ENCODE peak calls at places on chromosomes 11 and 22, in five cellular contexts. H is CD8-positive, alpha-beta memory T cell; A is upper lobe of left lung; L is tibial artery; Z is left ventricle myocardium inferior. B is an unnamed sample.

GRCh38 chr22:29801153-29801552 is 34.0 kb downstream of the UQCR10 start:
- DNase-seq in A (peak), Z (no peak), H (no peak), L (no peak), B (no peak)

GRCh38 chr22:50444663-50445062 is 30.2 kb downstream of the SBF1 start:
- DNase-seq in L (no peak), H (no peak), Z (no peak), A (peak), B (no peak)

GRCh38 chr11:67577951-67578350 is 5.7 kb upstream of the GSTP1 start:
- DNase-seq in A (no peak), L (no peak), Z (no peak), H (no peak), B (no peak)

GRCh38 chr22:20008221-20008995 is 8.2 kb downstream of the ARVCF start:
- DNase-seq in L (peak), H (no peak), A (no peak), Z (no peak), B (no peak)

GRCh38 chr11:29343465-29344333 is 673.1 kb downstream of the KCNA4 start:
- DNase-seq in Z (peak), H (no peak), A (peak), L (no peak), B (peak)

GRCh38 chr11:61725632-61726280 is 26.7 kb upstream of the MYRF start:
- DNase-seq in A (no peak), H (no peak), Z (no peak), L (no peak), B (no peak)

GRCh38 chr11:63709336-63709735 is 28.0 kb downstream of the RTN3 start:
- DNase-seq in H (no peak), A (no peak), L (no peak), Z (no peak), B (no peak)

GRCh38 chr11:132187391-132187790 is 817.0 kb downstream of the NTM start:
- DNase-seq in Z (no peak), L (no peak), A (no peak), H (no peak), B (no peak)

GRCh38 chr22:24230911-24231656 is 13.8 kb downstream of the GGT5 start:
- DNase-seq in Z (peak), L (peak), A (peak), H (peak), B (peak)

GRCh38 chr22:23580586-23581251 is 629 bp upstream of the IGLL1 start:
- DNase-seq in H (no peak), L (no peak), Z (no peak), A (no peak), B (peak)

DNA sequence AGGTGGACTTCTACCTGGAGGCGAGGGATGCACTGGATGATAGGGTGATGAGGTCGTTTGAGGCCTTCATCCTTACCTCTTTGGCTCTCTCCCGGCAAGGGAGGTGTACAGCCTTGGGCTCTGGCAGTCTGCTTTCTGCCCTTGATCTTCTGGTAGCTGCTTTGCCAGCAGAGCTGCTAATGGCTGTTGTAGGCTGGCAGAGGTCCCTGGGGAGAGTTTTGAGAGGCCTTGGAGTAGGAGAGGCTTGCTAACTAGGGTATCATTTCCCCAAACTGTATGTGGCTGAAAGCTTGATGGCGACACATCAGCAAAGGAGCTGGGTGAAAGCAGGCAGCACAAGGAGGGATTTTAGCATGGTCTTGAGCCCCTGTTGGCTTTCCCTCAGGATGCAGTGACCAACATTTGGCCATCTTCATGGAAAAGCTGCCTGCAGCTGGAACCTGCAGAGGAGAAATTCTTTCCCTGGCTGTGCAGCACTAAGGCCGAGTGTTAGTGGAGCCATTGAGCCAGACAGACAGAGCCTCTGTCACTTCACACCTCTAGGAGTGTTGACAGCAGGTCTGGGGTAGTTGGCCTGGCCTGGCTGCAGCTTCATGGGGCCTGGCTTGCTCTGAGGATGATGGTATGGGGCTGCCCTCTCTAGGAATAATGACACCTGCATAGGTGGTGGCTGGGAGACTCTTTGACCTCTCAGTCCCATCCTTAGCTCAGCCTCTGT is 3.5 kb upstream of the AMPD3 start:
- DNase-seq in A (no peak), H (no peak), L (no peak), Z (no peak), B (peak)
- H3K4me3 ChIP-seq in A (no peak), H (peak), L (peak), Z (peak), B (peak)

DNA sequence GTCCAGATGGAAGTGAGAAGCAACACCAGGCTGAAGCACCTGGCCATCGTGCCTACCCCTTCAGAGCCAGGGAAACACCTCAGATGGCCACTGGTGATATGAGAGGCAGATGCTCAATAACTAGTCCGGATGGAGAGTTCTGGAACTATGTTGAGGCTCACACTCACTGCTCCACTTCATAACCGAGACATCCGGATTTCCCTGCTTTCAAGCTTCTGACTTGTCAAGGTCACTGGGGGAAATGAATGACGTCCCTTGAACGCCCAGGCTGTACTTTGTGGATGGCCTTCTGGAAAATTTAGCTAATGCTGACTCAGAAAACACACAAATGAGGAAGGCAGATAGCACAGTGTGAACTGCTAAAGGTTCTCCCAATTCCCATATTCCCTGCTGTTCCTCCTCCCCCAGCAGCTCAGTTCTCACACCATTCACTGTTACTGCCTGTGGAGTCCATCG is at the start of gene LYVE1:
- DNase-seq in A (no peak), H (no peak), L (peak), Z (no peak), B (no peak)
- H3K4me3 ChIP-seq in A (no peak), H (no peak), L (peak), Z (peak), B (no peak)

DNA sequence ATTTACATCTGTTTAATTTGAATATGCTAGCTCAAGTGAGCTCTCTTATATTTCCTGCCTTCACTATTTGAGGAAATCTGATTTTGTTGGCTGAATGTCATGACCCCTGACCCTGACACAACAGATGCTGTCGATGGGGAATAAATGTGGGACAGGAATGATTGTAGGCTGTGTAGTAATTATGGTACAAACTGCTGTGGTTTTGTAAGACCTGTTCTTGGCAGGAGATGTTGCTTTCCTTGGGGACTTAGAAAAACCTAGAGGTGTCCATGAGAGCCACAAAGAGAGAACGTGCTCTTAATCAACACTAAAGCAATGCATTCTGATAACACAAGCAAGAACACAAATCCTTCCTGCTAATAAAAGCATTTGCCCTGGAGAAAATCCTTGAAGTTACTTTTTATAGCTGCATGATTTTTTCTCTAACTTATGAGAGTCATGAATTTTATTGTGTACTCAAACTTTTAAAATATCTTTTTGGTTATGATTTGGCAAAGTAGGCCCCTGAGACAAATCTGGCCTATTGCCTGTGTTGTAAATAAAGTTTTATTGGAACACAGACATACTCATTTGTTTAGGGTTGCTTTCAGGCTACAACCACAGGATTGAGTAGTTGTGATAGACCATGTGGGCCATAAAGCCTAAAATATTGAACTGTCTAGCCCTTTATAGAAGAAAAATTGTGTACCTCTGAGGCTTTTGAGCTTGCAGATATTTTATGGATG is 90.2 kb downstream of the DDX10 start:
- DNase-seq in H (no peak), A (no peak), L (no peak), Z (no peak), B (no peak)
- H3K4me3 ChIP-seq in H (no peak), A (no peak), L (no peak), Z (no peak), B (no peak)

GRCh38 chr11:65778901-65779668 is 1.7 kb downstream of the AP5B1 start:
- DNase-seq in A (no peak), L (peak), H (no peak), Z (no peak), B (no peak)

GRCh38 chr11:65778431-65778900 is 2.3 kb downstream of the AP5B1 start:
- DNase-seq in H (no peak), L (peak), Z (no peak), A (no peak), B (no peak)

GRCh38 chr11:65780770-65781151 is at the start of gene AP5B1:
- DNase-seq in L (peak), Z (peak), H (peak), A (peak), B (peak)

GRCh38 chr11:65779919-65780769 is 632 bp downstream of the AP5B1 start:
- DNase-seq in H (peak), A (peak), Z (peak), L (peak), B (peak)

DNA sequence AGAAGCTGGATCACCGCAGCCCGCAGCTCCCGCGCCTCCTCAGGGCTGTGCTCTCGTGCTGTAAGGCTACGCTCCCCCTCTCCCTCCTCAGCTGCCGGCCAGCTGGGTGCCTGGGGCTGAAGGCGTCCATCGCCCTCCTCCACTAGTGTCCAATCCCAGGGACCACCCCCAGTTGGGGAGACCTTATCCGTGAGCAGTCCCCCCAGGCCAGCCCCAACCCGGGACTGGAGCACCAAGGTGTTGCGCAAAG is 1.2 kb downstream of the AP5B1 start:
- DNase-seq in L (no peak), A (no peak), H (no peak), Z (no peak), B (no peak)
- H3K4me3 ChIP-seq in L (peak), A (peak), H (peak), Z (peak), B (peak)

DNA sequence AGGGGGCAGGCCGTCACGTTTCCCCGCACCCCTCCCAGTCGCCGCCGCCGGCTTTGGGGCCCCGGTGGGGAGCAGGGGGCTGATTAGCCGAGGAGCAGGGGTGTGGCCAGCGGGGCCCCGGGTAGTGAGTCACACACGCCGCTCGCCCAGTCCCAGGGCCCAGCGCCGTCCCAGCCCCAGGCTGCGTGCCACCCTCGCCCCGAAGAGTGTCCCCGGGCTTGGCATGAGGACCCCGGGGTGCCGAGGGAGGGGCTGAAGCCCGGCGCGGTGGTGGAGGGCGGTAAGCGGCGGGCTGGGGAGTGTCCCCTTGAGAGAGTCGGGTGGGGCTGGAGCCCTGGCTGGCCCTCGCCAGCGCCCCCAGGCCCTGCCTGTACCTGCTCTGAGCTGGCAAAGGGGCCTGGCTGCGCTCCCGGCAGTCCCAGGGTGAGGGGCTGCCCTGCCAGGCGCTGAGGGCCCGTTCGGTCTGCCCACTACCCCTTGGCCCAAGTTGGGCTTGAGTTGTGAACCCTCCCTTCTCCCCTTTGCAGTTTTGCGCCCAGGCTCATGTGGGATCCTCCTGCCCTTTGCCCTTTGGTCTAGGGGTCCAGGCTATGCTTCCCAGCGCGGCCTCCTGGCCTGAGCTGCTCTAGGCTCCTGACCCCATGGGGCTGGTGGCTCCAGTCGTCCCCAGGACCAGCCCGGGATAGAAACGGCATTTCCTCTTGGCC is 34.6 kb downstream of the PRDM11 start:
- DNase-seq in A (peak), Z (peak), H (peak), L (peak), B (peak)
- H3K4me3 ChIP-seq in A (peak), Z (peak), H (no peak), L (peak), B (peak)

DNA sequence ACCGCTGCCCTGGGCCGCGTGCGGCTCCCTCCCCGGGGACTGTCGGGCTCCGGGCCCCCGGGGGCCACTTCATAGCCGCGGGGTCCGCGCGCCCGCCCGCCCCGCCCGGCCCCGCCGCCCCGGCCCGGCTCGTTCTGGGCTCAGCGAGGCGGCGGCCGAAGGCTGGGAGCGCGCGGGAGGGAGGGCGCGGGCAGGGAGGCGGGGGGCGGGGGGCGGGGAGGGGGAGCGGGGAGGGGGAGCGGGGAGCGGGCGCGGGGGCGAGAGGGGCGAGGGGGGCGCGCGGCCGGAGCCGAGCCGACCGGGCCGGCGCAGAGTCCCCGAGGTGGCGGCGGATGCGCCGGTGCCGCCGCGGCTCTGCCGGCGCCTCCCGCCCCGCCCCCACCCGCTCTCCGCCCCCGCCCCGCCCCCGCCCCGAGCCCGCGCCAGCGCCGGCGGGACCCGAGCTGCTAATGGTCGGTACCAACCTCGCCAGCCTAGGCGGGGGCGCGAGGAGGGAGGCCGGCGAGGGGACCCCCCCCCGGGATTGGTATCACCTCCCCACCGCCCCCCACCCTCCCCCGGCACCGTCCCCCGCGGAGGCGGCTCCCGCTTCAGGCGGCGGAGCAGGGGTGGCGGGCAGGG is at the start of gene B3GAT1:
- DNase-seq in Z (no peak), A (no peak), H (no peak), L (no peak), B (no peak)
- H3K4me3 ChIP-seq in Z (peak), A (peak), H (peak), L (peak), B (no peak)

GRCh38 chr11:8061555-8062428 is 19.2 kb upstream of the TUB start:
- DNase-seq in Z (no peak), A (no peak), H (no peak), L (no peak), B (no peak)

GRCh38 chr11:8062781-8063257 is 18.2 kb upstream of the TUB start:
- DNase-seq in L (no peak), A (no peak), Z (no peak), H (no peak), B (no peak)

GRCh38 chr11:8065031-8065430 is 16.0 kb upstream of the TUB start:
- DNase-seq in Z (no peak), A (no peak), L (no peak), H (no peak), B (no peak)

GRCh38 chr11:8060801-8061554 is 20.0 kb upstream of the TUB start:
- DNase-seq in A (no peak), L (no peak), Z (no peak), H (no peak), B (no peak)

GRCh38 chr11:8063319-8063718 is 17.7 kb upstream of the TUB start:
- DNase-seq in H (no peak), Z (no peak), L (no peak), A (no peak), B (no peak)
- H3K4me3 ChIP-seq in H (no peak), Z (peak), L (no peak), A (no peak), B (no peak)

B was measured in HL-60.